ENCODE peak calls at places on chromosomes 11 and 22, in six cellular contexts. V is CD4-positive, alpha-beta T cell; T is HFF-Myc; W is WTC11; J is esophagus squamous epithelium; L is omental fat pad. S is an unnamed sample.
A peak's percentile ranks its signal among the peaks of the same experiment; 100 is the strongest.

GRCh38 chr11:57482782-57483569 is 22.6 kb downstream of the RTN4RL2 start:
- DNase-seq in V (peak; percentile 43), T (no peak), W (peak; percentile 78), J (no peak), L (peak; percentile 28), S (peak; percentile 88)

GRCh38 chr11:104795511-104796213 is 102.6 kb downstream of the CASP12 start:
- DNase-seq in V (no peak), T (no peak), W (no peak), J (no peak), L (no peak), S (no peak)

GRCh38 chr22:33921576-33922181 is 1.4 kb upstream of the LARGE1 start:
- DNase-seq in V (no peak), T (no peak), W (peak; percentile 88), J (no peak), L (no peak), S (peak; percentile 87)

GRCh38 chr11:42595856-42596255 is 715.9 kb upstream of the API5 start:
- DNase-seq in V (no peak), T (no peak), W (no peak), J (no peak), L (no peak), S (no peak)

GRCh38 chr11:76665172-76665571 is 5.4 kb downstream of the LRRC32 start:
- DNase-seq in V (no peak), T (no peak), W (no peak), J (no peak), L (no peak), S (no peak)

GRCh38 chr11:12205330-12205729 is 94.9 kb downstream of the MICAL2 start:
- DNase-seq in V (no peak), T (no peak), W (no peak), J (no peak), L (no peak), S (no peak)

GRCh38 chr11:13875643-13876042 is 86.9 kb upstream of the SPON1 start:
- DNase-seq in V (no peak), T (no peak), W (no peak), J (no peak), L (no peak), S (peak; percentile 32)

GRCh38 chr11:21495879-21496278 is 697.0 kb upstream of the ANO5 start:
- DNase-seq in V (no peak), T (no peak), W (no peak), J (no peak), L (no peak), S (no peak)

GRCh38 chr11:855343-855674 is 12.7 kb downstream of the TSPAN4 start:
- DNase-seq in V (no peak), T (no peak), W (no peak), J (no peak), L (no peak), S (no peak)

DNA sequence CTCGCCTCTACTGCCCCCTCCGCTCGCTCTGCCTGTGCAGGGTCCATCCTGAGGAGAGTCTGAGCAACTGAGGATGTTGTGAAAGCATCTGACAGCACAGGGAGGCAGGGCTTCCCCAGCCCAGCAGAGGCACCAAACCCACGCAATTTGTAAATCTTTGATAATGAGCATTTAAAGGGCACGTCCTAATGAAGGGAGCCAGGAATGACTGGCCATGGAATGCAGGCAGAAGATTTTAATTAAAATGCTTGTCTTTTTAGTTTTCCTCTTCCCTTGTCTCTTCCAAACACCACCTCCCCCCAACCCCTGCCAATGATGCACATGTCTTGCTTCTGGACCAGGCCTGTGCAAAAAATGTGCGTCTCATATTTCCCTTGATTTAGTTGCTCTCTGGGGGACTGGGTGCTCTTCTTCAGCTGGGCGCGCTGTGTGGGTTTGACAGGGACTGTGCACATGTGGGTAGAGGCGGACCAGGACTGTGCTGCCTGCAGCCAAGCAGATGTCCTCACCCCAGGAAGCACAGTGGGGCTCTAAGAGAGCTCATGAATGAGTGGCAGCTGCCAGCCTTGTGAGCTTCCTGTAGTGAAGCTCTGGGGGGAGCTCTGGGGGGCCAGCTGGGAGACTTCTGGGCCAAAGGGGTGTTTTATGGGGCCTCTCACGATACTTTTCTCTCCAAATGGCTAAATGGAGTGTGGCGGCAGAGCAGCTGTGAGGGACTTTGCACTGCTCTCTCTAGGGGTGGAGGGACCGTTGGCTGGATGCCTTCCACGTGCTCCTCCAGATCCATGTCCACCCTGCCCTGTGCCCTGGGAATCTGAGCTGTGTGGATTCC is 273.5 kb downstream of the ST3GAL4 start:
- DNase-seq in V (no peak), T (peak; percentile 91), W (no peak), J (no peak), L (no peak), S (no peak)
- TF ChIP-seq CTCF in V (no peak), T (peak; percentile 26), W (no peak), J (no peak), L (no peak), S (no peak)

DNA sequence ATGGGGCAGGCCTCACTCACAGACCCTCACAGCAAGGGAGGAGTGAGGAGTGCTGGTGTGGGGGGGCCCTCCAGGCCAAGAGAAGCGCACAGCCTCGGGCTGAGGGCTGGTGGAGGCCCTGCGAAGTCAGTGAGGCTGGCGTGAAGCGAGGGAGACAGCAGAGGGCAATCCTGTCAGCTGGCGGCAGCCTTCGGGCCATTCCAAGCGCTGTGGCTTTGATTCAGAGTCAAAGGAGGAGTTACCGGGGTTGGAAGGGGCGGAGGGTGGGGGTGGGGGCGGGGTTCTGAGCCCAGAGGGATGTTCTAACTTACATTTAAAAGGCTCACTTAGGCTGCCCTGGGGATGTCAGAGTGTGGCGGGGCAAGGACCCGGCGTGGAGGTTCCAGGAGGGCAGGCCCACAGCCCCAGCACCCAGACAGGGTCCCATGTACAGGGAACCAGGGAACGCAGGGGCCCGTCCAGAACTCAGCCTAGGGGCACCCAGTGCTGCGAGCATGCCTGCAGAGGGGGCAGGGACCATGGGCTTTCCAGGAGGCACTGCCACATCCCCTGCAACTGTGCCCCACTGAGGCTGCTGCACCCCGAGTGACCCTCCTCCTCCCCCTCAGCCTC is 39.5 kb upstream of the TTLL12 start:
- DNase-seq in V (no peak), T (no peak), W (peak; percentile 76), J (no peak), L (no peak), S (peak; percentile 70)
- TF ChIP-seq CTCF in V (no peak), T (no peak), W (no peak), J (no peak), L (no peak), S (no peak)

DNA sequence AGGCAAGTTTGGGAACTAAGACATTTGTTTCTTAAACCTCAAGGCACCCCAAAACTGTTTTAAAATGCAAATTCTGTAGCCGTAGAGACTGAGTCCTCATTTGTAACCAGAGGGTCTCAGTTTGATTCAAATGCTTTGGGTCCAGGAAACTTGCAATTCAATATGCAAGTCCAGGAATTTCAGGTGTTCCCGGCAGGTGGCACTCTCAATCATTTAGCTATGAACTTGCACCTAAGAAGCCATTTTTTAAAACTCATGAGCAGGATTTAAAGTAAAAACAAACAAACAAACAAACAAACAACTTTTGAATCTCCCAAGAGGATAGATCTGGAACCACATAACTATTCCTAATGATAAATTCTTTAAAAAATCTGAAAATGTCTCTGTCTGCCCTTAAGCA is 8.7 kb upstream of the ABTB2 start:
- DNase-seq in V (no peak), T (no peak), W (peak; percentile 19), J (no peak), L (no peak), S (no peak)
- TF ChIP-seq CTCF in V (no peak), T (no peak), W (no peak), J (peak; percentile 58), L (no peak), S (no peak)

GRCh38 chr22:39449708-39450107 is 7.1 kb upstream of the MGAT3 start:
- DNase-seq in V (no peak), T (no peak), W (no peak), J (no peak), L (no peak), S (no peak)
- TF ChIP-seq CTCF in V (no peak), T (no peak), W (no peak), J (no peak), L (no peak), S (no peak)